ENCODE peak calls at places on chromosomes 12 and 14, in four cellular contexts. C is pancreas; E is effector memory CD4-positive, alpha-beta T cell; K is tibial artery. L is an unnamed sample.

GRCh38 chr14:72463291-72463866 is 430.5 kb downstream of the DPF3 start:
- DNase-seq in C (no peak), E (no peak), K (no peak), L (no peak)

GRCh38 chr14:98984719-98985041 is 287.3 kb downstream of the BCL11B start:
- DNase-seq in C (no peak), E (peak), K (no peak), L (no peak)

GRCh38 chr14:21771671-21772070 is 98.1 kb upstream of the OR4E1 start:
- DNase-seq in C (no peak), E (no peak), K (no peak), L (no peak)

GRCh38 chr12:132617135-132617701 is 1.4 kb upstream of the P2RX2 start:
- DNase-seq in C (no peak), E (no peak), K (no peak), L (no peak)

GRCh38 chr12:112916270-112916669 is 9.5 kb downstream of the OAS1 start:
- DNase-seq in C (peak), E (no peak), K (no peak), L (no peak)

GRCh38 chr12:40017488-40017887 is 88.4 kb downstream of the SLC2A13 start:
- DNase-seq in C (no peak), E (no peak), K (no peak), L (no peak)

GRCh38 chr12:95118788-95119179 is 45.4 kb upstream of the NR2C1 start:
- DNase-seq in C (no peak), E (no peak), K (no peak), L (no peak)

GRCh38 chr12:6532927-6533652 is 1.2 kb upstream of the GAPDH start:
- DNase-seq in C (peak), E (no peak), K (peak), L (peak)

GRCh38 chr12:24853588-24853987 is 95.3 kb downstream of the BCAT1 start:
- DNase-seq in C (no peak), E (no peak), K (no peak), L (no peak)

GRCh38 chr14:62029569-62029924 is 267.3 kb downstream of the SNAPC1 start:
- DNase-seq in C (peak), E (no peak), K (no peak), L (no peak)

GRCh38 chr12:70556179-70556869 is 80.9 kb downstream of the PTPRB start:
- DNase-seq in C (no peak), E (no peak), K (no peak), L (no peak)

GRCh38 chr14:79732911-79733310 is 478.4 kb downstream of the DIO2 start:
- DNase-seq in C (no peak), E (no peak), K (no peak), L (no peak)

GRCh38 chr12:6070472-6071257 is 53.8 kb downstream of the VWF start:
- DNase-seq in C (no peak), E (no peak), K (no peak), L (no peak)

GRCh38 chr12:33044447-33044846 is 147.9 kb upstream of the PKP2 start:
- DNase-seq in C (no peak), E (no peak), K (no peak), L (no peak)

GRCh38 chr12:46661161-46661845 is 164.5 kb downstream of the SLC38A4 start:
- DNase-seq in C (peak), E (no peak), K (peak), L (no peak)

GRCh38 chr12:66176525-66176924 is 6.7 kb upstream of the TMBIM4 start:
- DNase-seq in C (no peak), E (no peak), K (no peak), L (no peak)

GRCh38 chr14:70472253-70473159 is 20.5 kb downstream of the ADAM21 start:
- DNase-seq in C (no peak), E (no peak), K (no peak), L (no peak)

GRCh38 chr14:55373784-55374725 is 37.6 kb downstream of the ATG14 start:
- DNase-seq in C (no peak), E (no peak), K (no peak), L (no peak)

GRCh38 chr14:64232095-64232830 is 61.9 kb downstream of the ESR2 start:
- DNase-seq in C (no peak), E (no peak), K (no peak), L (no peak)

GRCh38 chr14:49250517-49250916 is 335.7 kb downstream of the RPS29 start:
- DNase-seq in C (no peak), E (no peak), K (no peak), L (no peak)

GRCh38 chr12:85179680-85180300 is 100.2 kb upstream of the ALX1 start:
- DNase-seq in C (no peak), E (no peak), K (no peak), L (no peak)

GRCh38 chr12:41365653-41366131 is 177.6 kb downstream of the PDZRN4 start:
- DNase-seq in C (no peak), E (no peak), K (no peak), L (no peak)

GRCh38 chr12:22282283-22282682 is 52.2 kb downstream of the ST8SIA1 start:
- DNase-seq in C (no peak), E (no peak), K (no peak), L (no peak)

GRCh38 chr12:19230896-19231295 is 101.4 kb downstream of the PLEKHA5 start:
- DNase-seq in C (no peak), E (no peak), K (no peak), L (no peak)

GRCh38 chr14:52922656-52923055 is 28.2 kb downstream of the FERMT2 start:
- DNase-seq in C (no peak), E (no peak), K (no peak), L (no peak)

GRCh38 chr12:113268136-113268535 is 46.9 kb downstream of the TPCN1 start:
- DNase-seq in C (no peak), E (no peak), K (no peak), L (no peak)

GRCh38 chr12:11805680-11806079 is 156.2 kb downstream of the ETV6 start:
- DNase-seq in C (no peak), E (no peak), K (no peak), L (no peak)

GRCh38 chr14:56153271-56153670 is 35.1 kb downstream of the PELI2 start:
- DNase-seq in C (no peak), E (no peak), K (no peak), L (no peak)

GRCh38 chr12:92949466-92949865 is 20.4 kb upstream of the EEA1 start:
- DNase-seq in C (no peak), E (no peak), K (no peak), L (no peak)

GRCh38 chr12:85322715-85323114 is 42.7 kb downstream of the ALX1 start:
- DNase-seq in C (no peak), E (no peak), K (no peak), L (no peak)

GRCh38 chr12:67411562-67411961 is 142.4 kb downstream of the CAND1 start:
- DNase-seq in C (no peak), E (no peak), K (no peak), L (no peak)
- H3K27ac ChIP-seq in C (no peak), E (no peak), K (no peak), L (no peak)

GRCh38 chr12:102694913-102695312 is 214.6 kb upstream of the IGF1 start:
- DNase-seq in C (no peak), E (no peak), K (no peak), L (no peak)

GRCh38 chr12:102690267-102690666 is 209.9 kb upstream of the IGF1 start:
- DNase-seq in C (no peak), E (no peak), K (no peak), L (no peak)

GRCh38 chr12:102689701-102690100 is 209.3 kb upstream of the IGF1 start:
- DNase-seq in C (no peak), E (no peak), K (no peak), L (no peak)

GRCh38 chr12:102696045-102696444 is 215.7 kb upstream of the IGF1 start:
- DNase-seq in C (no peak), E (no peak), K (no peak), L (no peak)

DNA sequence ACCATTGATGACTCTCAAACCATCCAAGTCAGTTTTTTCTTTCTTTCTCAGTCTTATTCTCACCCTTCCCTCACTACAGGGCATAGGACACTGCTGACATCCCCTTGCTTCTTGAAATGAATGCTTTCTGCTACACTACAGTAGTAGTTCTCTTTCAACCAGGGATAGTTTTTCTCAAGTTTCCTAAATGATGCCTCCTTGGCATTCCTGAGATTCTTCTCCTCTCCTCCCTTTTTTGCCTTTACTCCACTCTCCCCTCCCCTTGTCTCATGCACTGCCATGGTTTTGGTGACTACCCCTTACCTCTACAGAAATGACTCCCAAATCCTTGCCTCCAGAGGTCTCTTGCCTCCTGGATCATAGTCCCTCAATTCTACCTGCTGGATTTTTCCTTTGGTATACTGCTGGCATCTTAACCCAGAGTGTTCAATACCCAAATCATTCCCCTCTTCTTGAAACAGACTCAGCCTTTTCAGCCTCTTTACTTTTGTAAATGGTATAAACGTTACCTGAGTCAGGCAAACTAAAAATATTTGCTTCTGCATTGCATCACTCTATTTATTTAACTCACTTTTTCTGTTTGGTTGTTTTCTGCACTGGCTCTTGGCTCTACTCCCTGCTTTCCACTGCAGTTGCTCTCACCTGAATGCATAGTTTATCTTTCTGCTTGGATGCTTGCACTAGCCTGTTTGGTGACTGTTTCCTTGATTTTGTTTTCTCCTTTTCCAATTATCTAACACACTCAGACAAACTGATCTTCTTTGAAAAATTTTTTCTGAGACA is 211.6 kb upstream of the IGF1 start:
- DNase-seq in C (no peak), E (no peak), K (no peak), L (no peak)
- H3K27ac ChIP-seq in C (no peak), E (no peak), K (no peak), L (no peak)

GRCh38 chr14:91349481-91350074 is 68.0 kb downstream of the CCDC88C start:
- DNase-seq in C (no peak), E (peak), K (no peak), L (no peak)
- H3K27ac ChIP-seq in C (no peak), E (peak), K (no peak), L (peak)

GRCh38 chr14:68686212-68686478 is 106.7 kb downstream of the ZFP36L1 start:
- DNase-seq in C (no peak), E (no peak), K (no peak), L (no peak)

GRCh38 chr14:68687746-68688145 is 105.1 kb downstream of the ZFP36L1 start:
- DNase-seq in C (no peak), E (no peak), K (peak), L (no peak)

GRCh38 chr14:68685419-68686211 is 107.3 kb downstream of the ZFP36L1 start:
- DNase-seq in C (peak), E (peak), K (no peak), L (no peak)

GRCh38 chr14:68684466-68685418 is 108.1 kb downstream of the ZFP36L1 start:
- DNase-seq in C (no peak), E (no peak), K (no peak), L (no peak)

DNA sequence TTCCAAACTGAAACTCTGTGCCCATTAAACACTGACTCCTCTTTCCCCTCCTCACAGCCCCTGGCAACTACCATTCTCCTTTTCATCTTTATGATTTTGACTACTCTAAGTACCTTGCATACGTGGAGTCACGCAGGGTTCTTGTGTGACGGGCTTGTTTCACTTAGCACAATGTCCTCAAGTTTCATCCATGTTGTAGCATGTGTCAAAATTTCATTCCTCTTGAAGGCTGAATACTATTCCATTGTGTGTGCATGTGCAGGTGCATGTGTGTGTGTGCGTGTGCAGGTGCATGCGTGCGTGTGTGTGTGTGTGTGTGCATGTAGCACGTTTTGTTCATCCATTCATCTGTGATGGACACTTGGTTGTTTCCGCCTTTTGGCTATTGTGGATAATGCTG is 106.1 kb downstream of the ZFP36L1 start:
- DNase-seq in C (no peak), E (no peak), K (no peak), L (no peak)
- H3K27ac ChIP-seq in C (no peak), E (peak), K (no peak), L (no peak)

GRCh38 chr14:57389646-57390036 is 745 bp upstream of the NAA30 start:
- DNase-seq in C (peak), E (no peak), K (no peak), L (no peak)

GRCh38 chr14:57390037-57390805 is at the start of gene NAA30:
- DNase-seq in C (peak), E (peak), K (peak), L (peak)

GRCh38 chr14:57391609-57392195 is 1.3 kb downstream of the NAA30 start:
- DNase-seq in C (no peak), E (no peak), K (no peak), L (no peak)

GRCh38 chr14:57392830-57393229 is 2.4 kb downstream of the NAA30 start:
- DNase-seq in C (no peak), E (no peak), K (no peak), L (no peak)

DNA sequence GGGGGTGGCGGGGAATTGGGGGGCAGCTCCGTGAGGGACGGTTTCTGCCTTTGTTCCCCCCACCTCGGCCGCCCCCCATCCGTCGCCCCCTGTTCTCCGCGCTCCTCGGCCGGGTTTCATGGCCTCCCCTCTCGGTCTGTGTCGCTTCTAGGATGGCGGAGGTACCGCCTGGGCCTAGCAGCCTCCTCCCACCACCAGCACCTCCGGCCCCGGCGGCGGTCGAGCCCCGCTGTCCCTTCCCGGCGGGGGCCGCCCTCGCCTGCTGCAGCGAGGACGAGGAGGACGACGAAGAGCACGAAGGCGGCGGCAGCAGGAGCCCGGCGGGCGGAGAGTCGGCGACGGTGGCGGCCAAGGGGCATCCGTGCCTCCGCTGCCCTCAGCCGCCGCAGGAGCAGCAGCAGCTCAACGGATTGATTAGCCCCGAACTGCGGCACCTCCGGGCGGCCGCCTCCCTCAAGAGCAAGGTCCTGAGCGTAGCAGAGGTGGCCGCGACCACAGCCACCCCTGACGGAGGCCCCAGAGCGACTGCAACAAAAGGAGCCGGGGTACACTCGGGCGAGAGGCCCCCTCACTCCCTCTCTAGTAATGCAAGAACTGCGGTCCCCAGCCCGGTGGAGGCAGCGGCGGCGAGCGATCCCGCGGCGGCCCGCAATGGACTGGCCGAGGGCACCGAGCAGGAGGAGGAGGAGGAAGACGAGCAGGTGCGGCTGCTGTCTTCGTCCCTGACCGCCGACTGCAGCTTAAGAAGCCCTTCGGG is 598 bp downstream of the NAA30 start:
- DNase-seq in C (peak), E (no peak), K (peak), L (no peak)
- H3K27ac ChIP-seq in C (peak), E (peak), K (peak), L (peak)

GRCh38 chr12:110726018-110726417 is 16.7 kb downstream of the PPP1CC start:
- DNase-seq in C (no peak), E (no peak), K (no peak), L (no peak)

GRCh38 chr12:110728628-110729027 is 14.1 kb downstream of the PPP1CC start:
- DNase-seq in C (no peak), E (no peak), K (no peak), L (no peak)

GRCh38 chr12:110731479-110731878 is 11.2 kb downstream of the PPP1CC start:
- DNase-seq in C (no peak), E (no peak), K (no peak), L (no peak)

GRCh38 chr12:110725267-110725666 is 17.4 kb downstream of the PPP1CC start:
- DNase-seq in C (no peak), E (no peak), K (no peak), L (no peak)

DNA sequence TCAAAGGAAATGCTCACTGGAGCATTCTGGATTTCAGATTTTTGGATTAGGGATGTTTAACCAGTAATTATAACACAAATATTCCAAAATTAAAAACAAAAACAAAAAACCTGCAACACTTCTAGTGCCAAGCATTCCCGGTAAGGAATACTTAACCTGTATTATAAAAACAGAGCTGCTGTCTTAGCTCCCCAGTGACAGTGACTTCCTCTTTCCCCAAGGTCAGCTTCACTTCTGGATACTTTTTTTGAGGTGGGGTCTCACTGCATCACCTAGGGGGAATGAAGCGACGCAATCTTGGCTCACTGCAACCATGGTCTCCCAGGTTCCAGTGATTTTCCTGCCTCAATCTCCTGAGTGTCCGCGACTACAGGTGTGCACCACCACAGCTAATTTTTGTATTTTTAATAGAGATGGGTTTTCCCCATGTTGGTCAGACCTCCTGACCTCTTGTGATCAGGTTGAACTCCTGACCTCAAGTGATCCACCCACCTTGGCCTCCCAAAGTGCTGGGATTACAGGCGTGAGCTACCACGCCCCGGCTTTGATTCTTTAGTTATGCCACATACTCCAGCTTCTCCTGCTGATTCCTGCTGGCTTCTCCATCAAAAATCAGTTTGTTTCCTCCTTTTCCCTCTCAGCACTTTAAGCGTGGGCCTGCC is 15.9 kb downstream of the PPP1CC start:
- DNase-seq in C (no peak), E (no peak), K (no peak), L (no peak)
- H3K27ac ChIP-seq in C (no peak), E (peak), K (no peak), L (no peak)

L was measured in caudate nucleus.